ENCODE peak calls at places on chromosome 14, in five cellular contexts. N is CD8-positive, alpha-beta T cell; I is AG04450; C is GM23338; Z is neural progenitor cell. J is an unnamed sample.

GRCh38 chr14:95098984-95099599 is 58.2 kb downstream of the DICER1 start:
- DNase-seq in N (peak), I (peak), C (peak), Z (peak), J (peak)

GRCh38 chr14:64823305-64823985 is 56.3 kb downstream of the SPTB start:
- DNase-seq in N (peak), I (no peak), C (peak), Z (peak), J (peak)

GRCh38 chr14:70392676-70393075 is 24.2 kb downstream of the SYNJ2BP start:
- DNase-seq in N (no peak), I (no peak), C (no peak), Z (no peak), J (no peak)

GRCh38 chr14:56490379-56490778 is 89.2 kb upstream of the TMEM260 start:
- DNase-seq in N (no peak), I (no peak), C (peak), Z (peak), J (no peak)

GRCh38 chr14:81416981-81417380 is 16.9 kb upstream of the STON2 start:
- DNase-seq in N (no peak), I (no peak), C (no peak), Z (no peak), J (no peak)

GRCh38 chr14:101354726-101355125 is 206.6 kb upstream of the DIO3 start:
- DNase-seq in N (no peak), I (no peak), C (no peak), Z (no peak), J (no peak)

GRCh38 chr14:90675399-90675798 is 140.8 kb downstream of the TTC7B start:
- DNase-seq in N (no peak), I (no peak), C (no peak), Z (no peak), J (no peak)

GRCh38 chr14:22185191-22185590 is 403.8 kb downstream of the DAD1 start:
- DNase-seq in N (no peak), I (no peak), C (no peak), Z (no peak), J (no peak)

GRCh38 chr14:71103662-71104484 is 196.6 kb downstream of the PCNX1 start:
- DNase-seq in N (no peak), I (peak), C (peak), Z (peak), J (peak)

GRCh38 chr14:64711039-64711438 is 6.8 kb downstream of the PLEKHG3 start:
- DNase-seq in N (no peak), I (no peak), C (no peak), Z (no peak), J (no peak)

GRCh38 chr14:33879684-33880286 is 71.1 kb downstream of the EGLN3 start:
- DNase-seq in N (no peak), I (no peak), C (no peak), Z (no peak), J (no peak)

GRCh38 chr14:74984241-74985027 is 18.3 kb upstream of the EIF2B2 start:
- DNase-seq in N (no peak), I (no peak), C (no peak), Z (peak), J (no peak)

GRCh38 chr14:98958048-98959031 is 313.7 kb downstream of the BCL11B start:
- DNase-seq in N (no peak), I (no peak), C (no peak), Z (no peak), J (no peak)

GRCh38 chr14:98192946-98193345 is 1079.1 kb downstream of the BCL11B start:
- DNase-seq in N (no peak), I (no peak), C (no peak), Z (no peak), J (no peak)

GRCh38 chr14:50230601-50231474 is 540 bp downstream of the SOS2 start:
- DNase-seq in N (peak), I (peak), C (peak), Z (peak), J (peak)

GRCh38 chr14:50233335-50234250 is 2.2 kb upstream of the SOS2 start:
- DNase-seq in N (no peak), I (no peak), C (no peak), Z (no peak), J (no peak)

GRCh38 chr14:50229646-50230045 is 1.7 kb downstream of the SOS2 start:
- DNase-seq in N (no peak), I (no peak), C (no peak), Z (no peak), J (no peak)

GRCh38 chr14:50232276-50232642 is 881 bp upstream of the SOS2 start:
- DNase-seq in N (no peak), I (no peak), C (peak), Z (no peak), J (no peak)

GRCh38 chr14:50231475-50232275 is at the start of gene SOS2:
- DNase-seq in N (peak), I (peak), C (peak), Z (peak), J (peak)
- TF ChIP-seq CTCF in N (no peak), I (no peak), C (no peak), Z (peak), J (no peak)

DNA sequence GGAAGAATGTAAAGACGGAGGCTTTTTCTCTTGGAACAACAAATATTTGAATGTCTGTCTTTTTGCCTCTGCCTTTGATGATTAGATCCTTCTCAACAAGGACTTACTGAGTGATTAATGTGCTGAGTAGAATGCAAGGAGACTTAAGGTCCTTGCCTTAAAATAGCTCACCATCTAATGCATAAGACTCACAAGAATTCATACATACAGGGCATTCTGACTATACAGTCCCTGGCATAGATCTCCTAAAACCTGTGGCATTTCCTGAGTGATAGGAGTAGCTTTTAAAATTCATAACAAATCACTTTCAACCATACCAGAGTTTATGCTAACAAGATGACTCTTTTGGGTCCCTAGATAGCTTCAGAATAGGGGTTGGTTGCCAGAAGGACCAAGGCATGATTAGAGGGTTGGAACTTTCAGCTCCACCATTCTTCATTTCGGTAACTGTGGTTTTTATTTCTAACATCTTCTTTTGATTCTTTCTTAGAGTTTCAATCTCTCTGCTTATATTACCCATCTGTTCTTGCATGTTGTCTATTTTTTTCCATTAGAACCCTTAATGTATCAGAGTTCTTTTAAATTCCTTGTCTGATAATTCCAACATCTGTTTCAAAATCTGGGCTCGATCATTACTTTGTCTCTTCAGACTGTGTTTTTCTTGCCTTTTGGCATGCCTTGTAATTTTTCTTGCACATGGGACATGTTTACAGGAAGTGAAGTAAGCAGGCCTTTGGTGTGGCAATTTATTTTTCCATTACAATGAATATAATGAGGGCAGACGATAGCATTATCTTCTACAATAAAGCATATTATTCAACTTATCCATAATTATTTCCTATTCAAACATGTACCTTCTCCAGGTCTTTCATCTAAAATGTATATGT is 48.6 kb downstream of the STXBP6 start:
- DNase-seq in N (no peak), I (no peak), C (no peak), Z (no peak), J (no peak)
- TF ChIP-seq CTCF in N (no peak), I (no peak), C (no peak), Z (no peak), J (no peak)

GRCh38 chr14:102516531-102517411 is 7.2 kb upstream of the ANKRD9 start:
- DNase-seq in N (peak), I (no peak), C (peak), Z (peak), J (peak)
- TF ChIP-seq CTCF in N (peak), I (peak), C (peak), Z (peak), J (peak)

DNA sequence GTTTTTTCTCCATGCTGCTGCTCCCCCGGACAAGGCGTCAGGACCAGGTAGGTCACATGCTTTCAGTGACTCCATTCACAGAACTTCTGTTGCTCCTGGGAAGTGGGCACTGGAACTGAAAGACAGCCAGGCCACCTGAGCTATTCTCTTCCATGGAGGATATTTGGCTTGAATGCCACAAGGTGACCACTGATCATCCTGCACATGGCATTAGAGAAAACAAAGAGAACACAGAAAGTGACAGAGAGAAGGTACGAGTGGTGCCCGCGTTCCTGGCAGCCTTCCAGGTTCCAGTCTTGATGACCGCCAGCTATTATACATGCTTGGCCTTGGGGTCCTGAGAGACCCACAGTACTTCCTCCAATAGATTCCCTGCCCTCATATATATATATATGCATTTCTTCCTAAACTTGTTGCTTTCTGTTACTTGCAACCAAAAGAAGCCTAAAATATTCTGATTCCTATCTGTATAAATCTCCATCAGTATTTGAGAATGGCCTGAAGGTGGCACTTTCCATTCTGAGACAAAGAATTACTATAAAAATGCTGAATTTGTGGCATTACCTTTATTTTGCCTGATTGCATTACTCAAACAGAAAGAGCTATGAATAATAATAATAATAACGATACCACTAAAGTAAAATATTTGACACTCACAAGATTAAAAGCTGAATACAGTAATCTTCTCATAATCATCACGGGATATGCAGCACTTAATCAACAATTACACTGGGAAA is 174.9 kb downstream of the FOXN3 start:
- DNase-seq in N (no peak), I (no peak), C (no peak), Z (no peak), J (no peak)
- TF ChIP-seq CTCF in N (no peak), I (no peak), C (no peak), Z (no peak), J (no peak)

DNA sequence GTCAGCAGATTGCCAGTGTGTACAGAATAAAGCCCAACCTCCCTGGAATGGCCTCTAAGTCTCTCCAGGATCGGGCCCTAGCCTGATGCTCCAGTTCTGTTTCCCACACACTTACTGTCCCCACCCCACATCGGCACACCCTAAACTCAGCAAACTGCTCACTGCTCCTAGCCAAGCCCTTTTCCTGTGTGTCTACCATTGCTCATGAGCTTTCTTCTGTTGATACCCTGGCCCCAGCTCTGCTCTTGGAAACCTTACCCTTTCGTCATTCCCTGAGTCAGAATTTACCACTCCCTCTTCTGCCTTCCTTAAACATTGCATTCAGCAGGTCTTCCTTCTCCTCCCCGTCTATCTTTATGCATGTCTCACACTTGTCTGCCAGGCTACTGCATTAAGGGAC is 158.9 kb downstream of the TMX1 start:
- DNase-seq in N (no peak), I (peak), C (no peak), Z (no peak), J (no peak)
- TF ChIP-seq CTCF in N (no peak), I (peak), C (no peak), Z (no peak), J (no peak)

GRCh38 chr14:77107228-77107627 is 9.2 kb downstream of the CIPC start:
- DNase-seq in N (no peak), I (no peak), C (no peak), Z (no peak), J (no peak)

GRCh38 chr14:77108753-77109152 is 10.7 kb downstream of the CIPC start:
- DNase-seq in N (no peak), I (no peak), C (no peak), Z (no peak), J (no peak)

GRCh38 chr14:77111021-77111420 is 13.0 kb downstream of the CIPC start:
- DNase-seq in N (no peak), I (no peak), C (peak), Z (peak), J (peak)

GRCh38 chr14:77109656-77110055 is 11.6 kb downstream of the CIPC start:
- DNase-seq in N (no peak), I (no peak), C (no peak), Z (no peak), J (no peak)

DNA sequence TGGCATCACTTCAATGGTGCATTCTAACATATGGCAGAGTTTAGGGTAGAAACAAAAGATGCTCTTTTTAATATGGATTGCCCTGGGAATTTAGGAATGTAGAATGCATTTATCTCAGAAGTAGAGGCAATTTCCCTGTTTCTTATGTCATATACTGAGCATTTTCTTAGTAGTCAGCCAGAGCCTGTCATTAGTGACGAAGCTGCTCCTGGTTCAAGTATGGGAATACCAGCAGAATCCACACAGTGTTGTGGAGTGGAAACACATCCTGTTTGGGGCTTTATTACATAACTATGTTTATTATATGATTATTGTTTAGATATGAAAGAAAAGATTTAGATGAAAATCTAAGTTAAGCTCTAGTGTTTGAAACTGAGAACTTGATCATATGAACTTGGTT is 12.2 kb downstream of the CIPC start:
- DNase-seq in N (no peak), I (no peak), C (no peak), Z (no peak), J (no peak)
- TF ChIP-seq CTCF in N (no peak), I (no peak), C (no peak), Z (no peak), J (no peak)

DNA sequence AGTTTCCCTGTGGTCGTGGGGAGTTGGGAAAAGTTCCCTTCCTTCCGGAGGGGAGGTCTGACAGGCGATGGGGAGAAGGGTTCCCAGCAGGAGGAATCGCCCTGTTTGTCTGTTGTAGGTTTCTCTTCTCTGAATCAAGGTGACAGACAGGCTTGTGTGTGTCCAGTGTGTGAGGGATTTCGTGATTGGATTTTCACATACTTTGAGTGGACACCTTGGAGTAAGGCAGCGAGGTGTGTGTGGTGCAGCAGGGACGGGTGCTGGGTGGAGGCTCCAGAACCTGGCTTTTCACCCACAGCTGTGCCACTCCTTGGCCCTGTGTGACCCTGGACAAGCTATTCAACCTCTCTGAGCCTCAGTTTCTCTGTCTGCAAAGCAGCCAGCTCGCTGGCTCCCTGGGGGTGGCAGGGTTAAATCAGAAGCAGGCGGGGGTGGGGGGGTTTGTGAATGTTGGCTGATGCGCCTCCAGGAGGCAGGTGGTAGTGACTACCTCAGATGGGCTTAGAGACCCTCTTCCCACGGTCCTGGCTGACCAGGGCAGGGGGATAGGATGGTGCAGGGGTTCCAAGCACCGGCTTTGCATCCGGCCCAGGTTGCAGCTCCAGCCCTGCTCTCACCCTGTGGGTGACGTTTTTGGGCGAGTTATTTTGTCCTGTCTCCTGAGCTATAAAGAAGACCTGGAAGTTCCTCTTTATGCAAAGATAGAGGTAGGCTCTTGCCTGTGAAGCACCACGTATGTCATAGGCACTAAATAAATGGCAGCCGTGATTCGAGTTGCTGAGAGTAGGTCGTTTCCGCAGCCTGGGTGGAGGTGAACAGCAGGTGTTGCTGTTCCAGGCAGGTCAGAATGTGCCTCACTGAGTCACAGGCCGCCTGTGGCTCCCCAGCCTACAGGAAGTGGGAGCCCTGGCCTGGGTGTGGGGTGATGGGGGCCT is 687 bp downstream of the BDKRB2 start:
- DNase-seq in N (no peak), I (no peak), C (no peak), Z (no peak), J (no peak)
- TF ChIP-seq CTCF in N (no peak), I (peak), C (no peak), Z (no peak), J (no peak)

DNA sequence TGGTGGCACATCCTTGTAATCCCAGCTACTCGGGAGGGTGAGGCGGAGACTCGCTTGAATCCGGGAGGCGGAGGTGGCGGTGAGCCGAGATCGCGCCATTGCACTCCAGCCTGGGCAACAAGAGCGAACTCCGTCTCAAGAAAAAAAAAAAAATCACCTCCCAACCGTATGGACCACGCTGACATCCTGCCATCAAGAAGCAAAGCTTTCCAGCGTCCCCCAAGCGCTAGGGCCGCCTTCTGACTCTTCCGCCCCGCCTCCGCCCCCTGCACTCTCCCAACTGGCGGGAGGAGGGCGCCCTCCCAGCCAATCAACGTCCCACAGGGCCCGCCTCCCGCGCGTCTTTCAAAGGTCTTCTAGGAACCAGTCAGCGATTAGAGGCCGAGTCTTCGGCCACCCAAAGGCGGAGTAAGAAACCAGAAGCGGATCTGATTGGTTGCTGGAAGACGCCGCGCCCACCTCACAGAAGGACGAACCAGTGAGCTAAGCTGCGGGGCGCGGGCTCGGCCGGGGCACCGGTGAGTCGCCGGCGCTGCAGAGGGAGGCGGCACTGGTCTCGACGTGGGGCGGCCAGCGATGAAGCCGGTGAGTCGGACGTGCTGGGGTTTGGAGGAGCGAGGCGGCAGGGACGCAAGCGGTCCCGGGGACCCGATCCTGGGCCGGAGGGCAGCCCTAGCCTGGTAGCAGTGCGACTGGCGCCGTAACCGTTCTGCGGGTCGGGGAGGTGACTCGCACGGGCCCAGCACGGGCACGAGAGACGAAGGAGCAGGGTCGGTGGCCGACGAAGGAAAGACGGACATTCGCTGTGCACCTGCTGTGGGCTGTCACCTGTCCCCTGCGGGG is at the start of gene CDKN3:
- DNase-seq in N (peak), I (peak), C (peak), Z (peak), J (peak)
- TF ChIP-seq CTCF in N (no peak), I (peak), C (peak), Z (peak), J (peak)

GRCh38 chr14:61382842-61383241 is 61.5 kb downstream of the PRKCH start:
- DNase-seq in N (no peak), I (no peak), C (no peak), Z (no peak), J (no peak)

GRCh38 chr14:61381589-61381988 is 60.2 kb downstream of the PRKCH start:
- DNase-seq in N (no peak), I (no peak), C (no peak), Z (no peak), J (no peak)

GRCh38 chr14:61385002-61385685 is 63.8 kb downstream of the PRKCH start:
- DNase-seq in N (peak), I (no peak), C (no peak), Z (no peak), J (no peak)

GRCh38 chr14:61379639-61380184 is 58.3 kb downstream of the PRKCH start:
- DNase-seq in N (no peak), I (no peak), C (no peak), Z (no peak), J (no peak)

DNA sequence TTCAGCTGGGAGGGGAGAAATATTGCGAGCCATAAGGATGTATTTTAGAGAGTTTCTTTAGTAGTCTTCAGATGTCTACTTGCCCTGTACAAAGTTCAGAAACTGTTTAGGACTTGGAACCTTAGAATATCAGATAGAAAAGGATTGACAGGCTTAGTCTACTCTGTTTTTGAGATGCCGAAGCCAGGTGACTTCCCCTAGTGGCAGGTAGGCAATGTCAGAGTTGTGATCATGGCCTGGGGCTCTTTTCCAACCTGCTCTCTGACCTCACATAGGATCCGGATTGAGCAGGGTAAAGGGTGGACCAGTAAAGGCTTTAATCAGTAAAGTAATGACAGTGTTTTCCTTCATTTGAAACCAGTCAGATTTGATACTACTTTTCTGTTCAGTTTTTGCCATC is 59.6 kb downstream of the PRKCH start:
- DNase-seq in N (no peak), I (no peak), C (peak), Z (no peak), J (no peak)
- TF ChIP-seq CTCF in N (peak), I (no peak), C (peak), Z (no peak), J (no peak)

J was measured in endothelial cell.